ENCODE peak calls at places on chromosomes 16 and 17, in eight cellular contexts. S is prostate gland, F is iPS DF 6.9, C is T-cell, U is lung, B is GM23248, H is NCI-H1092, K is tibial nerve. I is an unnamed sample.
A peak's percentile ranks its signal among the peaks of the same experiment; 100 is the strongest.

GRCh38 chr17:68614718-68615117 is 13.6 kb upstream of the FAM20A start:
- DNase-seq in S (peak; percentile 22), F (no peak), C (no peak), U (no peak), B (no peak), H (no peak), K (no peak), I (no peak)

GRCh38 chr17:42337442-42337841 is 49.1 kb downstream of the STAT5A start:
- DNase-seq in S (no peak), F (no peak), C (peak; percentile 70), U (no peak), B (peak; percentile 98), H (no peak), K (no peak), I (peak; percentile 29)

GRCh38 chr16:81629896-81630631 is 149.0 kb upstream of the PLCG2 start:
- DNase-seq in S (no peak), F (no peak), C (no peak), U (no peak), B (no peak), H (no peak), K (no peak), I (no peak)

GRCh38 chr16:87140211-87141200 is 176.7 kb downstream of the C16orf95 start:
- DNase-seq in S (no peak), F (no peak), C (no peak), U (no peak), B (no peak), H (peak; percentile 22), K (no peak), I (no peak)

GRCh38 chr17:39702901-39703893 is 3.3 kb downstream of the ERBB2 start:
- DNase-seq in S (peak; percentile 57), F (no peak), C (no peak), U (no peak), B (no peak), H (no peak), K (no peak), I (no peak)

GRCh38 chr17:19534562-19535149 is 1.0 kb downstream of the SLC47A1 start:
- DNase-seq in S (no peak), F (no peak), C (no peak), U (no peak), B (no peak), H (no peak), K (no peak), I (no peak)

GRCh38 chr17:33964344-33964979 is 290.6 kb upstream of the CCL2 start:
- DNase-seq in S (no peak), F (peak; percentile 27), C (no peak), U (no peak), B (no peak), H (no peak), K (no peak), I (no peak)

GRCh38 chr17:6570731-6571465 is 14.5 kb upstream of the PITPNM3 start:
- DNase-seq in S (no peak), F (no peak), C (no peak), U (no peak), B (no peak), H (peak; percentile 29), K (no peak), I (no peak)

GRCh38 chr16:85611455-85612190 is 1.5 kb upstream of the GSE1 start:
- DNase-seq in S (peak; percentile 87), F (no peak), C (no peak), U (peak; percentile 81), B (peak; percentile 97), H (peak; percentile 69), K (peak; percentile 67), I (no peak)

GRCh38 chr16:25109643-25110042 is 1.9 kb upstream of the LCMT1 start:
- DNase-seq in S (no peak), F (no peak), C (no peak), U (peak; percentile 48), B (peak; percentile 96), H (no peak), K (peak; percentile 36), I (peak; percentile 90)

GRCh38 chr17:65593870-65594584 is 32.6 kb upstream of the AXIN2 start:
- DNase-seq in S (no peak), F (no peak), C (no peak), U (no peak), B (peak; percentile 63), H (no peak), K (peak; percentile 9), I (no peak)

GRCh38 chr17:7427549-7427948 is 1.1 kb upstream of the SPEM3 start:
- DNase-seq in S (no peak), F (no peak), C (no peak), U (no peak), B (no peak), H (no peak), K (no peak), I (no peak)

I was measured in fibroblast of the conjunctiva.